ENCODE peak calls at places on chromosomes 12 and 14, in six cellular contexts. A, K, C, S, F and D are unnamed samples.

GRCh38 chr12:59432057-59432456 is 163.8 kb upstream of the SLC16A7 start:
- DNase-seq in A (no peak), C (no peak), F (no peak), K (no peak), S (no peak), D (no peak)

GRCh38 chr12:23694920-23695319 is 254.6 kb downstream of the SOX5 start:
- DNase-seq in K (no peak), F (no peak), S (no peak), C (no peak), A (no peak), D (no peak)

GRCh38 chr12:116376354-116377193 is 99.1 kb upstream of the MED13L start:
- DNase-seq in K (peak), S (peak), A (no peak), F (peak), C (no peak), D (no peak)

GRCh38 chr12:45725631-45726593 is 3.6 kb upstream of the ARID2 start:
- DNase-seq in F (peak), C (peak), S (peak), K (peak), A (peak), D (peak)

GRCh38 chr14:100128688-100129087 is 30.8 kb downstream of the DEGS2 start:
- DNase-seq in C (no peak), K (no peak), F (no peak), S (no peak), A (no peak), D (no peak)

GRCh38 chr14:56552615-56553014 is 27.0 kb upstream of the TMEM260 start:
- DNase-seq in F (no peak), A (no peak), S (no peak), C (peak), K (no peak), D (no peak)

GRCh38 chr12:103933237-103933636 is 3.0 kb downstream of the HSP90B1 start:
- DNase-seq in A (no peak), C (peak), S (no peak), K (no peak), F (no peak), D (no peak)

GRCh38 chr12:92649511-92650227 is 53.1 kb upstream of the PLEKHG7 start:
- DNase-seq in A (peak), F (peak), S (peak), C (peak), K (peak), D (peak)

GRCh38 chr14:105053421-105053820 is 11.8 kb downstream of the GPR132 start:
- DNase-seq in A (no peak), K (no peak), S (no peak), C (no peak), F (no peak), D (no peak)

GRCh38 chr14:101622251-101623076 is 61.2 kb downstream of the DIO3 start:
- DNase-seq in K (no peak), S (no peak), F (no peak), A (no peak), C (no peak), D (no peak)

GRCh38 chr14:91170504-91171121 is 56.7 kb downstream of the DGLUCY start:
- DNase-seq in F (peak), S (no peak), A (no peak), C (no peak), K (peak), D (no peak)

GRCh38 chr12:103850429-103850828 is 9.4 kb upstream of the NT5DC3 start:
- DNase-seq in A (no peak), C (no peak), K (no peak), S (no peak), F (no peak), D (no peak)

GRCh38 chr14:103231376-103232019 is 102.5 kb upstream of the EIF5 start:
- DNase-seq in F (no peak), K (no peak), A (no peak), S (no peak), C (no peak), D (no peak)

GRCh38 chr12:116075251-116075650 is 202.2 kb downstream of the MED13L start:
- DNase-seq in K (no peak), C (no peak), A (no peak), F (peak), S (no peak), D (no peak)

GRCh38 chr14:74706101-74706500 is 6.8 kb downstream of the AREL1 start:
- DNase-seq in S (no peak), C (no peak), K (no peak), A (no peak), F (no peak), D (no peak)

GRCh38 chr14:85234626-85235025 is 295.3 kb upstream of the FLRT2 start:
- DNase-seq in K (no peak), F (peak), S (peak), A (no peak), C (no peak), D (peak)

GRCh38 chr14:99441157-99441870 is 39.3 kb downstream of the SETD3 start:
- DNase-seq in S (peak), K (no peak), F (no peak), C (peak), A (peak), D (no peak)

GRCh38 chr12:20361416-20361815 is 6.9 kb upstream of the PDE3A start:
- DNase-seq in C (no peak), K (no peak), F (no peak), A (no peak), S (no peak), D (no peak)

GRCh38 chr14:68928770-68929550 is 50.1 kb downstream of the ACTN1 start:
- DNase-seq in F (no peak), K (no peak), C (no peak), A (no peak), S (no peak), D (no peak)

GRCh38 chr14:74290415-74290814 is 12.3 kb downstream of the ABCD4 start:
- DNase-seq in S (peak), A (no peak), K (peak), C (peak), F (peak), D (no peak)

GRCh38 chr12:6285063-6285477 is 25.4 kb upstream of the PLEKHG6 start:
- DNase-seq in K (peak), S (peak), A (peak), F (peak), C (peak), D (peak)

GRCh38 chr12:129337413-129337812 is 484.1 kb downstream of the GLT1D1 start:
- DNase-seq in C (no peak), K (no peak), F (no peak), S (no peak), A (no peak), D (no peak)

GRCh38 chr12:3305464-3305863 is 185.5 kb upstream of the PRMT8 start:
- DNase-seq in A (no peak), S (no peak), K (no peak), F (no peak), C (no peak), D (no peak)

GRCh38 chr12:132362966-132363660 is 33.7 kb upstream of the GALNT9 start:
- DNase-seq in A (no peak), C (no peak), K (no peak), S (no peak), F (no peak), D (no peak)

GRCh38 chr12:96578526-96579125 is 89.2 kb downstream of the CFAP54 start:
- DNase-seq in A (peak), S (peak), K (peak), C (peak), F (peak), D (peak)

GRCh38 chr14:29927596-29928341 is at the start of gene PRKD1:
- DNase-seq in C (peak), K (peak), S (peak), F (peak), A (peak), D (peak)

GRCh38 chr14:63737582-63738006 is 9.7 kb upstream of the SGPP1 start:
- DNase-seq in F (no peak), C (no peak), A (no peak), K (no peak), S (no peak), D (no peak)
- H3K4me3 ChIP-seq in F (no peak), C (no peak), A (no peak), K (no peak), S (no peak), D (no peak)

GRCh38 chr12:53231859-53232640 is at the start of gene RARG:
- DNase-seq in K (peak), C (peak), S (peak), F (no peak), A (peak), D (peak)
- TF ChIP-seq EZH2 in K (no peak), C (no peak), S (no peak), F (peak), A (no peak), D (no peak)

GRCh38 chr12:107088912-107089311 is 4.4 kb downstream of the CRY1 start:
- DNase-seq in K (no peak), C (no peak), S (no peak), F (no peak), A (no peak), D (no peak)

GRCh38 chr12:107092669-107093546 is 441 bp downstream of the CRY1 start:
- DNase-seq in K (no peak), C (peak), S (peak), A (peak), F (peak), D (no peak)

GRCh38 chr12:107091381-107091780 is 2.0 kb downstream of the CRY1 start:
- DNase-seq in K (peak), A (peak), S (peak), C (no peak), F (peak), D (peak)

GRCh38 chr12:107093547-107094448 is at the start of gene CRY1:
- DNase-seq in F (peak), K (peak), S (peak), A (peak), C (peak), D (peak)

GRCh38 chr12:107091989-107092641 is 1.2 kb downstream of the CRY1 start:
- DNase-seq in C (peak), A (peak), K (peak), S (peak), F (peak), D (peak)
- H3K4me3 ChIP-seq in C (peak), A (peak), K (peak), S (peak), F (peak), D (peak)

GRCh38 chr12:54019111-54019811 is 9.0 kb upstream of the HOXC6 start:
- DNase-seq in F (no peak), K (no peak), A (no peak), C (peak), S (no peak), D (peak)
- TF ChIP-seq EZH2 in F (peak), K (no peak), A (peak), C (peak), S (no peak), D (no peak)

DNA sequence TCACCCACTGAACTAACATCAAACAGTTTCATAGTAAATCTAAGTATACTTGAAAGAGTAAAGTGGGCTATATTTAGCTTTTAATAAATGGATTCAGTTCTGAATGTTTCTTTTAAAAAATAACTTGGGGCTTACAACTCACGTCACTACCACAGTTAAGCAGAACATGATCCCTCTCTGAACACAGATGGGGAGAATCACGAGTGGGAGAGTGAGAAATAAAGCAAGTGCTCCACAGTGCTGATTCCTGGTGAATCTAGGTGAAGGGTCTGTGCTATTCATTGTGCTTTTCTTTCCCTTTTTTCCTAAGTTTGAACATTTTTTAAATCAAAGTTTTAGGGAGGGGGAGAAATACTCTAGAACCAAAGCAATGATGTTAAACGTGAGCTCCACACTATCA is 251.2 kb downstream of the FOXN3 start:
- DNase-seq in A (no peak), S (no peak), F (no peak), K (peak), C (no peak), D (no peak)
- H3K4me3 ChIP-seq in A (no peak), S (no peak), F (no peak), K (peak), C (no peak), D (no peak)

DNA sequence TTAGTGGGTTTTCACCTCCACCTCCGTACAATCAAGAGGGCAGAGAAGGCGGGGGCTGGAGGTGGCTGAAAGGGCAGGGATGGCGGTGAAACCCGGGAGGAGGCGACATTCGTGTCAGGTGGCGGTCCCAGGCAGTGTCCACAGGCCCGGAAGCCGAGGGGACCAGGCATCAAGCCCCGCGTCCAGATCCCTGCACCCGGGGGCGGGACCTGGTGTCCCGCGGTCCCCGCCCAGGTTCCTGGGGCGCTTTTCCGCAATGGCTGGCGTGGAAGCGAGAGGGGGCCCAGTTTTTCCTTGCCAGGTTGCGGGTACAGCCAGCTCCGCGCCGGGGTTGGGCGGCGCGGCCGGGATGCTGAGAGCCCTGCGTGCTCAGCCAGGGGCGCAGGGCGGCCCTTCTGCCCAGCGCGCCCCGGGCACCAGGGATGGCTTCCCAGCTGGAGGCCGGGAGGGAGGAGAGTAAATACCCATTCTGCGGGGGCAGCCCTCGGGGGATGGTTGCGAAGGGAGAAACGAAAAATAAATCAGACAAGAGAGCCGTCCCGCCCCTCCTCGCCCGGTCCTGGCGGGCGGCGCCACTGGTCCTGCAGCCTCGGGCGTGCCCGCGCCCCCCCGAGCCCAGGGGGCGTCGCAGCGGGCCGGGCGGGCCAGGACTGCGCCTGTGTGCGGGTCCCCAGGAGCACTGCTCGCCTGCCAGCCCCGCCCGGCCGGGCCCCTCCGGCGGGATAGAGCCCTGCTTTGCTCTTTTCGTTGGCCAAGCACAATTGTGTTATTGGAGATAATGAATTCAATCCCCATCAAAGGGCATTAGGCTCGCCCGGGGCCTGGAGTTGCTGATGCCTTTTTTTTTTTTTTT is 11.5 kb downstream of the FOXA1 start:
- DNase-seq in F (no peak), S (peak), K (no peak), A (peak), C (peak), D (no peak)
- TF ChIP-seq EZH2 in F (peak), S (no peak), K (peak), A (no peak), C (peak), D (no peak)